ENCODE peak calls at places on chromosome X, in five cellular contexts. R is NCI-H1105 treated with DMSO at 0.1 percent for 48 hours; B is stimulated activated CD4-positive, alpha-beta T cell treated with anti-CD3 and anti-CD28 coated beads, Interleukin-4, amount 100 ng/mL, for 48 hours; C is adipocyte; V is astrocyte of the hippocampus. X is an unnamed sample.

GRCh38 chrX:71163010-71163409 is 18.4 kb downstream of the NLGN3 start:
- DNase-seq in R (no peak), B (no peak), C (no peak), V (no peak), X (no peak)

GRCh38 chrX:130482871-130483270 is 81.1 kb downstream of the RBMX2 start:
- DNase-seq in R (no peak), B (no peak), C (no peak), V (no peak), X (no peak)

GRCh38 chrX:107724653-107725052 is 50.9 kb downstream of the TSC22D3 start:
- DNase-seq in R (no peak), B (no peak), C (no peak), V (no peak), X (no peak)

GRCh38 chrX:3136161-3136961 is 95.1 kb downstream of the ARSF start:
- DNase-seq in R (no peak), B (no peak), C (no peak), V (no peak), X (no peak)

GRCh38 chrX:43552166-43552565 is 103.9 kb upstream of the MAOA start:
- DNase-seq in R (no peak), B (no peak), C (no peak), V (no peak), X (no peak)

GRCh38 chrX:80879143-80879542 is 69.5 kb upstream of the BRWD3 start:
- DNase-seq in R (peak; percentile 71), B (no peak), C (peak; percentile 2), V (peak; percentile 9), X (no peak)

GRCh38 chrX:38879631-38880220 is 78.5 kb downstream of the MID1IP1 start:
- DNase-seq in R (peak; percentile 51), B (no peak), C (no peak), V (no peak), X (no peak)

GRCh38 chrX:104166735-104167436 is 633 bp downstream of the FAM199X start:
- DNase-seq in R (no peak), B (no peak), C (peak; percentile 20), V (peak; percentile 2), X (no peak)

GRCh38 chrX:39440734-39441305 is 639.6 kb downstream of the MID1IP1 start:
- DNase-seq in R (no peak), B (no peak), C (no peak), V (no peak), X (no peak)

GRCh38 chrX:71917621-71918341 is 7.1 kb downstream of the NHSL2 start:
- DNase-seq in R (no peak), B (no peak), C (no peak), V (peak; percentile 16), X (no peak)

GRCh38 chrX:119734897-119735339 is 23.5 kb upstream of the SOWAHD start:
- DNase-seq in R (peak; percentile 60), B (no peak), C (no peak), V (peak; percentile 64), X (no peak)

GRCh38 chrX:39729834-39730670 is 367.7 kb downstream of the BCOR start:
- DNase-seq in R (no peak), B (no peak), C (no peak), V (peak; percentile 79), X (no peak)

GRCh38 chrX:13304052-13304451 is 15.8 kb downstream of the ATXN3L start:
- DNase-seq in R (no peak), B (no peak), C (no peak), V (no peak), X (no peak)

GRCh38 chrX:119672252-119672825 is 20.6 kb downstream of the SEPTIN6 start:
- DNase-seq in R (peak; percentile 89), B (no peak), C (no peak), V (no peak), X (no peak)

GRCh38 chrX:48972214-48973164 is 845 bp upstream of the KCND1 start:
- DNase-seq in R (peak; percentile 41), B (no peak), C (peak; percentile 58), V (peak; percentile 59), X (peak; percentile 68)

GRCh38 chrX:132401935-132402334 is 86.9 kb downstream of the MBNL3 start:
- DNase-seq in R (no peak), B (no peak), C (no peak), V (peak; percentile 69), X (no peak)

GRCh38 chrX:68684919-68685304 is 37.4 kb downstream of the STARD8 start:
- DNase-seq in R (no peak), B (no peak), C (no peak), V (no peak), X (no peak)

GRCh38 chrX:71930298-71930697 is 19.7 kb downstream of the NHSL2 start:
- DNase-seq in R (no peak), B (no peak), C (no peak), V (no peak), X (no peak)

GRCh38 chrX:126855839-126856238 is 36.3 kb downstream of the PRR32 start:
- DNase-seq in R (no peak), B (no peak), C (no peak), V (no peak), X (no peak)

GRCh38 chrX:16606142-16606720 is 43.7 kb upstream of the S100G start:
- DNase-seq in R (no peak), B (no peak), C (no peak), V (peak; percentile 27), X (no peak)

GRCh38 chrX:361231-362145 is 25.2 kb downstream of the PPP2R3B start:
- DNase-seq in R (no peak), B (no peak), C (no peak), V (no peak), X (no peak)

GRCh38 chrX:104137496-104137895 is 19.3 kb downstream of the SLC25A53 start:
- DNase-seq in R (no peak), B (no peak), C (peak; percentile 15), V (peak; percentile 8), X (peak; percentile 64)

GRCh38 chrX:133645977-133646750 is 230.9 kb upstream of the GPC4 start:
- DNase-seq in R (no peak), B (no peak), C (peak; percentile 52), V (peak; percentile 41), X (no peak)

GRCh38 chrX:48492293-48492910 is 16.4 kb upstream of the PORCN start:
- DNase-seq in R (no peak), B (no peak), C (no peak), V (no peak), X (no peak)

GRCh38 chrX:24877854-24878650 is 137.7 kb downstream of the ARX start:
- DNase-seq in R (no peak), B (no peak), C (no peak), V (peak; percentile 71), X (no peak)

GRCh38 chrX:53048169-53049126 is at the start of gene GPR173:
- DNase-seq in R (peak; percentile 67), B (no peak), C (peak; percentile 78), V (peak; percentile 80), X (no peak)

GRCh38 chrX:115957862-115958490 is 212.6 kb upstream of the AGTR2 start:
- DNase-seq in R (no peak), B (no peak), C (no peak), V (no peak), X (peak; percentile 79)

GRCh38 chrX:120213438-120214265 is 37.0 kb upstream of the ZBTB33 start:
- DNase-seq in R (peak; percentile 46), B (peak; percentile 28), C (peak; percentile 77), V (peak; percentile 72), X (peak; percentile 90)

GRCh38 chrX:135914404-135914803 is 20.9 kb downstream of the SAGE1 start:
- DNase-seq in R (no peak), B (no peak), C (no peak), V (no peak), X (no peak)

GRCh38 chrX:47172549-47172948 is 21.1 kb upstream of the UBA1 start:
- DNase-seq in R (no peak), B (no peak), C (no peak), V (no peak), X (no peak)

GRCh38 chrX:64850371-64851082 is 125.7 kb downstream of the ZC4H2 start:
- DNase-seq in R (no peak), B (no peak), C (no peak), V (no peak), X (no peak)

GRCh38 chrX:24761306-24761705 is 67.6 kb downstream of the POLA1 start:
- DNase-seq in R (no peak), B (no peak), C (no peak), V (peak; percentile 62), X (no peak)

GRCh38 chrX:23398570-23398969 is 63.9 kb downstream of the PTCHD1 start:
- DNase-seq in R (no peak), B (no peak), C (no peak), V (no peak), X (no peak)

GRCh38 chrX:153989971-153990655 is 17.6 kb downstream of the TMEM187 start:
- DNase-seq in R (no peak), B (no peak), C (no peak), V (no peak), X (no peak)

GRCh38 chrX:150980186-150980585 is 2.9 kb upstream of the HMGB3 start:
- DNase-seq in R (no peak), B (no peak), C (no peak), V (no peak), X (no peak)

GRCh38 chrX:75603833-75604232 is 81.0 kb upstream of the ZDHHC15 start:
- DNase-seq in R (peak; percentile 32), B (no peak), C (peak; percentile 60), V (peak; percentile 40), X (peak; percentile 77)

GRCh38 chrX:44314259-44314734 is 29.2 kb downstream of the EFHC2 start:
- DNase-seq in R (no peak), B (no peak), C (peak; percentile 57), V (peak; percentile 33), X (no peak)

X was measured in Karpas-422.